ENCODE peak calls at places on chromosomes 12 and 14, in five cellular contexts. P is ovary, D is H9, B is psoas muscle, K is WERI-Rb-1. L is an unnamed sample. For H3K9me3, the result is how much of the 10 kb centered on the place peaks cover.

GRCh38 chr12:701896-702539 is 38.8 kb upstream of the NINJ2 start:
- DNase-seq in P (no peak), D (no peak), B (no peak), K (no peak), L (peak)

GRCh38 chr12:97301576-97301975 is 161.0 kb upstream of the RMST start:
- DNase-seq in P (no peak), D (no peak), B (no peak), K (peak), L (no peak)

GRCh38 chr12:124484526-124484953 is 82.9 kb downstream of the NCOR2 start:
- DNase-seq in P (no peak), D (no peak), B (no peak), K (no peak), L (no peak)

GRCh38 chr14:91575469-91576208 is 65.5 kb upstream of the PPP4R3A start:
- DNase-seq in P (no peak), D (peak), B (no peak), K (peak), L (no peak)

GRCh38 chr12:105954891-105955607 is 183.7 kb downstream of the NUAK1 start:
- DNase-seq in P (no peak), D (no peak), B (no peak), K (no peak), L (no peak)

GRCh38 chr12:66269757-66270383 is 32.4 kb upstream of the HELB start:
- DNase-seq in P (no peak), D (peak), B (no peak), K (no peak), L (no peak)

GRCh38 chr12:13102481-13103195 is 829 bp downstream of the GSG1 start:
- DNase-seq in P (no peak), D (no peak), B (no peak), K (no peak), L (no peak)

GRCh38 chr14:19974844-19975243 is 547 bp upstream of the OR4K15 start:
- DNase-seq in P (no peak), D (no peak), B (no peak), K (no peak), L (no peak)

GRCh38 chr12:15164997-15165659 is 56.1 kb downstream of the RERG start:
- DNase-seq in P (peak), D (no peak), B (peak), K (no peak), L (peak)

GRCh38 chr14:99316281-99317163 is 44.5 kb upstream of the BCL11B start:
- DNase-seq in P (no peak), D (no peak), B (no peak), K (no peak), L (no peak)

GRCh38 chr12:62673027-62673815 is 206.6 kb downstream of the MON2 start:
- DNase-seq in P (no peak), D (no peak), B (no peak), K (no peak), L (no peak)

GRCh38 chr14:70919774-70920173 is 12.5 kb downstream of the PCNX1 start:
- DNase-seq in P (no peak), D (no peak), B (no peak), K (no peak), L (no peak)

GRCh38 chr14:42113358-42114070 is 506.8 kb downstream of the LRFN5 start:
- DNase-seq in P (no peak), D (no peak), B (no peak), K (no peak), L (no peak)

GRCh38 chr14:42112108-42112507 is 505.4 kb downstream of the LRFN5 start:
- DNase-seq in P (no peak), D (no peak), B (no peak), K (no peak), L (no peak)

GRCh38 chr14:42110167-42110566 is 503.5 kb downstream of the LRFN5 start:
- DNase-seq in P (no peak), D (peak), B (no peak), K (peak), L (no peak)

GRCh38 chr14:42111355-42111754 is 504.7 kb downstream of the LRFN5 start:
- DNase-seq in P (no peak), D (no peak), B (no peak), K (no peak), L (no peak)
- H3K9me3 ChIP-seq in P (under half), D (under half), B (under half), K (under half), L (under half)

DNA sequence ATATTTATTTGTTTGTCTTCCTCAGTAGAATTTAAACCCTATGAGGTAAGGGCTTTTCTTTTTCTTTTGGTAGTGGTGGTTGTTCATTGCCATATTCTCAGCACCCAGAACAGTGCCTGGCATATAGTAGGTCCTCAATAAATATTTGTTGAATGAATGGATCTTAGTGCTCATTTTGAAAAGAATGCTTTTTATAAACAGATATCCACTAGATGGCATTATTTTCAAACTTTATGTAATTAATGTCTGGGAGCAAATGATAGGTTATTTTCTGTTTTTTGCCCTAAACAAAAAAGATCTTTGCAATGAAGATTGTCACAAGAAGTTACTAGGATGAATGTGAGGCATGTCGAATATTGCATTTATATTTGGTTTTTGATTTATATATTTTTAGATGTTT is 64.1 kb downstream of the RAD51B start:
- DNase-seq in P (no peak), D (no peak), B (no peak), K (no peak), L (no peak)
- TF ChIP-seq CTCF in P (peak), D (no peak), B (peak), K (no peak), L (peak)

GRCh38 chr12:34393821-34394150 is 371.5 kb downstream of the ALG10 start:
- DNase-seq in P (peak), D (no peak), B (peak), K (no peak), L (peak)
- H3K9me3 ChIP-seq in P (under half), D (half or more), B (under half), K (under half), L (under half)

GRCh38 chr14:96502621-96503251 is 554 bp downstream of the PAPOLA start:
- DNase-seq in P (peak), D (peak), B (peak), K (peak), L (peak)

GRCh38 chr14:96497087-96497486 is 5.1 kb upstream of the PAPOLA start:
- DNase-seq in P (no peak), D (no peak), B (no peak), K (no peak), L (no peak)

GRCh38 chr14:96497586-96497985 is 4.6 kb upstream of the PAPOLA start:
- DNase-seq in P (no peak), D (no peak), B (no peak), K (no peak), L (no peak)

GRCh38 chr14:96501383-96501745 is 818 bp upstream of the PAPOLA start:
- DNase-seq in P (no peak), D (no peak), B (no peak), K (no peak), L (no peak)

DNA sequence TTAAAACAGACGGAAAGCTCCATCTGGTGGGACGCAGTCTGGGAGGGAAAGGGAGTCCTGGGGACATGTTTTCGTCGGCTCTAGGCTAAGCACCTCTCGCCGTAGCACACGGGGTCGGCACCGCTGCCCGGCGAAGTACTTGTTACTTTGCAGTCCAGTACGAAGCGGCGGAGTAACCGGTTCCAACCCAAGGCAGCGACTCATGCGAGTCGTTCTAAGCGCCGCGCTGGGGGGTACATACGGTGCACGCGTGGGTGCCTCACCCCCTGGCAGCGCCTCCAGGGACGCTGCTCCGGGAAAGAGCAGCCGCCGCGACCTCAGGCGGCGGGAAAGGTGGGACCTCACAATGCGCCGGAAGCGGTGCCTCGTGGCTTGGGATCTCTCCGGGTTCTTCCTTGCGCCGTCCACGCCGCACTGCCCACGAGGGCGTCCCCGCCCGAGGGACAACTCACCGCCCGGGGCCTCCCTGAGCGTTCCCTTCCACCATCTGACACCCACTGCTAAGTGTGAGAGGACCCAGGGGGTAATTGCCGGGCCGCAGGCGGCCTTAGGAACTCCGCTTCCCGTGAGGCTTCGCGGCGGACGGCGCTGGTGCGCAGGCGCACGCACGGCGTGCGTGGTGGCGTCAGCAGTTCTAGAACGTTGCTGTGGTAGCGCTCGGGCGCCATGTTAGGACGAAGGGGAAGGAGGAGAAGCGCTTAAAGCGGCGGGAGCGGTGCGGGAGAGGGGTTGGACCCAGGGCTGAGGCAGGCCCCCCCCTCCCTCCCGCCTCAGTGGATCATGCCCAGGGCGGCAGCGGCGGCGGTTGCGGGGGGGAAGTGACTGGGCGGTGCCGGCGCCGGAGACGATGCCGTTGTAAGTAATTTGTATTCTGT is at the start of gene PAPOLA:
- DNase-seq in P (peak), D (peak), B (peak), K (peak), L (peak)
- TF ChIP-seq CTCF in P (peak), D (peak), B (peak), K (peak), L (no peak)

DNA sequence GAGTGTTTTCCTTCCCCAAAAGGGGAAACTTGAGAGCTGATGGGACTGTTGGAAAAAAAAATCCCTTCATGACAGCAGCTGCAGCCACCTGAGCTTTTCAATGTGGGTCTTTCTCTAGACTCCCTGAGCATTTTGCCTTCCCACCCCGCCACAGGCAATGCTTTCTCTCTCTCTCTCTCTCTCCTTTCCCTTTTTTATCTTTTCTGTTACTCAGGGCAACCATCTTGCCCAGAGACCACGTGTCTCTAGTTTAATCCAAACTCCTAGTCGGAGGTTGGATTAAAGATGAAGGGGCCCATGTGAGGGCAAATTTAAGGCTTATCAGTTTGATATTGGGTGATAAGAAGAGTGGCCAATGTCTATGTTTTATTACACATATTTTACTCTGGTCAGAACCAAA is 25.9 kb upstream of the B4GALNT1 start:
- DNase-seq in P (no peak), D (no peak), B (no peak), K (no peak), L (no peak)
- H3K9me3 ChIP-seq in P (under half), D (under half), B (under half), K (under half), L (under half)

GRCh38 chr14:54722791-54723432 is 156.0 kb downstream of the SAMD4A start:
- DNase-seq in P (no peak), D (no peak), B (no peak), K (peak), L (no peak)
- TF ChIP-seq CTCF in P (no peak), D (peak), B (peak), K (peak), L (peak)

GRCh38 chr12:34402899-34403705 is 380.8 kb downstream of the ALG10 start:
- DNase-seq in P (peak), D (peak), B (peak), K (peak), L (peak)
- H3K9me3 ChIP-seq in P (under half), D (half or more), B (under half), K (under half), L (under half)

GRCh38 chr14:31326111-31326510 is 94.2 kb downstream of the HEATR5A start:
- DNase-seq in P (no peak), D (no peak), B (no peak), K (no peak), L (no peak)
- TF ChIP-seq CTCF in P (no peak), D (no peak), B (no peak), K (no peak), L (no peak)

DNA sequence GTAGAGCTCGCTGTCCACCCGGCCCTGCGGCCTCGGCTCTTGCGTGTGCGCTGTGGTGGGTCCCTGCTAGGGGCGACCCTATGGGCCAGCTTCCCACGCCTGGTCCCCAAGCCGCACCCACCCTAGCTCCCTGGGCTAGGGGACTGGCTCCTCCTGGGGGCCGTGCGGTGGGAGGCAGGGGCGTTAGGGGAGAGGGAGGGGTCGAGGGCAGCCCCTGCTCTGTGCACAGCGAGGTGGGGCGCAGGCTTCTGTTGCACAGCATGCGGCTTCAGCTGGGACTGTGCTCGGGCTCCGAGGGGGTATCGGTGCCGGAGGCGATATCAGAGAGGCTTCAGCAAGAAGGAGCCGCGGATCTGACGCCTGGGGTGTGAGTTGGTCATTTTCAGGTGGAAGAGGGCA is 86.1 kb downstream of the ALG10 start:
- DNase-seq in P (no peak), D (no peak), B (no peak), K (no peak), L (no peak)
- H3K9me3 ChIP-seq in P (under half), D (under half), B (under half), K (under half), L (under half)

L was measured in tibial artery.